ENCODE peak calls at places on chromosome 10, in nine cellular contexts. One of them, this sample, is unnamed.

GRCh38 chr10:34081347-34081743 is 733.8 kb downstream of the PARD3 start:
- DNase-seq in GM23338: no peak
- DNase-seq in ovary: no peak
- DNase-seq in NCI-H1092 treated with DMSO at 0.1 percent for 48 hours: no peak
- DNase-seq in fibroblast of pulmonary artery: no peak
- DNase-seq in epithelial cell of esophagus: no peak
- DNase-seq in NCI-H1105 treated with DMSO at 0.1 percent for 48 hours: no peak
- DNase-seq in lower leg skin: no peak
- DNase-seq in iPS-NIHi11: no peak
- DNase-seq in this sample: no peak

GRCh38 chr10:30098624-30099023 is 39.2 kb upstream of the JCAD start:
- DNase-seq in GM23338: no peak
- DNase-seq in epithelial cell of esophagus: peak; percentile 51
- DNase-seq in ovary: no peak
- DNase-seq in NCI-H1092 treated with DMSO at 0.1 percent for 48 hours: no peak
- DNase-seq in lower leg skin: no peak
- DNase-seq in fibroblast of pulmonary artery: peak; percentile 68
- DNase-seq in NCI-H1105 treated with DMSO at 0.1 percent for 48 hours: no peak
- DNase-seq in iPS-NIHi11: no peak
- DNase-seq in this sample: no peak

GRCh38 chr10:131851332-131851731 is 49.5 kb upstream of the PPP2R2D start:
- DNase-seq in epithelial cell of esophagus: no peak
- DNase-seq in iPS-NIHi11: no peak
- DNase-seq in GM23338: no peak
- DNase-seq in NCI-H1092 treated with DMSO at 0.1 percent for 48 hours: no peak
- DNase-seq in ovary: no peak
- DNase-seq in NCI-H1105 treated with DMSO at 0.1 percent for 48 hours: no peak
- DNase-seq in lower leg skin: no peak
- DNase-seq in fibroblast of pulmonary artery: no peak
- DNase-seq in this sample: no peak

GRCh38 chr10:116076616-116077015 is 196.4 kb downstream of the GFRA1 start:
- DNase-seq in fibroblast of pulmonary artery: no peak
- DNase-seq in NCI-H1105 treated with DMSO at 0.1 percent for 48 hours: no peak
- DNase-seq in GM23338: no peak
- DNase-seq in epithelial cell of esophagus: no peak
- DNase-seq in lower leg skin: no peak
- DNase-seq in iPS-NIHi11: no peak
- DNase-seq in NCI-H1092 treated with DMSO at 0.1 percent for 48 hours: no peak
- DNase-seq in ovary: no peak
- DNase-seq in this sample: no peak

GRCh38 chr10:132460071-132460470 is 63.1 kb downstream of the PWWP2B start:
- DNase-seq in GM23338: no peak
- DNase-seq in ovary: no peak
- DNase-seq in fibroblast of pulmonary artery: no peak
- DNase-seq in NCI-H1092 treated with DMSO at 0.1 percent for 48 hours: no peak
- DNase-seq in iPS-NIHi11: no peak
- DNase-seq in lower leg skin: no peak
- DNase-seq in epithelial cell of esophagus: no peak
- DNase-seq in NCI-H1105 treated with DMSO at 0.1 percent for 48 hours: no peak
- DNase-seq in this sample: peak; percentile 33

GRCh38 chr10:76303682-76304316 is 872.4 kb downstream of the LRMDA start:
- DNase-seq in NCI-H1105 treated with DMSO at 0.1 percent for 48 hours: peak; percentile 74
- DNase-seq in epithelial cell of esophagus: peak; percentile 86
- DNase-seq in ovary: peak; percentile 83
- DNase-seq in GM23338: peak; percentile 89
- DNase-seq in lower leg skin: peak; percentile 57
- DNase-seq in iPS-NIHi11: peak; percentile 76
- DNase-seq in fibroblast of pulmonary artery: peak; percentile 83
- DNase-seq in NCI-H1092 treated with DMSO at 0.1 percent for 48 hours: peak; percentile 85
- DNase-seq in this sample: peak; percentile 88

GRCh38 chr10:3720228-3721019 is 64.6 kb downstream of the KLF6 start:
- DNase-seq in fibroblast of pulmonary artery: peak; percentile 98
- DNase-seq in iPS-NIHi11: no peak
- DNase-seq in epithelial cell of esophagus: peak; percentile 93
- DNase-seq in NCI-H1105 treated with DMSO at 0.1 percent for 48 hours: no peak
- DNase-seq in lower leg skin: peak; percentile 84
- DNase-seq in GM23338: no peak
- DNase-seq in ovary: no peak
- DNase-seq in NCI-H1092 treated with DMSO at 0.1 percent for 48 hours: no peak
- DNase-seq in this sample: no peak

GRCh38 chr10:42111661-42112330 is 526.6 kb downstream of the ZNF33B start:
- DNase-seq in fibroblast of pulmonary artery: no peak
- DNase-seq in GM23338: no peak
- DNase-seq in lower leg skin: no peak
- DNase-seq in ovary: no peak
- DNase-seq in NCI-H1105 treated with DMSO at 0.1 percent for 48 hours: no peak
- DNase-seq in iPS-NIHi11: no peak
- DNase-seq in NCI-H1092 treated with DMSO at 0.1 percent for 48 hours: no peak
- DNase-seq in epithelial cell of esophagus: no peak
- DNase-seq in this sample: no peak

GRCh38 chr10:24488631-24489030 is 235.1 kb downstream of the ARHGAP21 start:
- DNase-seq in NCI-H1105 treated with DMSO at 0.1 percent for 48 hours: no peak
- DNase-seq in NCI-H1092 treated with DMSO at 0.1 percent for 48 hours: no peak
- DNase-seq in iPS-NIHi11: no peak
- DNase-seq in lower leg skin: no peak
- DNase-seq in ovary: no peak
- DNase-seq in GM23338: no peak
- DNase-seq in fibroblast of pulmonary artery: no peak
- DNase-seq in epithelial cell of esophagus: peak; percentile 81
- DNase-seq in this sample: no peak

GRCh38 chr10:104337527-104337984 is 709 bp downstream of the ITPRIP start:
- DNase-seq in NCI-H1092 treated with DMSO at 0.1 percent for 48 hours: no peak
- DNase-seq in lower leg skin: no peak
- DNase-seq in NCI-H1105 treated with DMSO at 0.1 percent for 48 hours: no peak
- DNase-seq in epithelial cell of esophagus: no peak
- DNase-seq in iPS-NIHi11: peak; percentile 61
- DNase-seq in fibroblast of pulmonary artery: peak; percentile 54
- DNase-seq in GM23338: peak; percentile 77
- DNase-seq in ovary: peak; percentile 59
- DNase-seq in this sample: peak; percentile 71

GRCh38 chr10:115402690-115403089 is 309.5 kb downstream of the ATRNL1 start:
- DNase-seq in lower leg skin: no peak
- DNase-seq in GM23338: no peak
- DNase-seq in iPS-NIHi11: no peak
- DNase-seq in ovary: no peak
- DNase-seq in fibroblast of pulmonary artery: peak; percentile 52
- DNase-seq in epithelial cell of esophagus: peak; percentile 64
- DNase-seq in NCI-H1105 treated with DMSO at 0.1 percent for 48 hours: no peak
- DNase-seq in NCI-H1092 treated with DMSO at 0.1 percent for 48 hours: no peak
- DNase-seq in this sample: no peak

GRCh38 chr10:114359953-114360345 is 44.4 kb downstream of the AFAP1L2 start:
- DNase-seq in NCI-H1105 treated with DMSO at 0.1 percent for 48 hours: no peak
- DNase-seq in ovary: no peak
- DNase-seq in lower leg skin: no peak
- DNase-seq in iPS-NIHi11: no peak
- DNase-seq in epithelial cell of esophagus: no peak
- DNase-seq in GM23338: no peak
- DNase-seq in NCI-H1092 treated with DMSO at 0.1 percent for 48 hours: no peak
- DNase-seq in fibroblast of pulmonary artery: no peak
- DNase-seq in this sample: no peak

GRCh38 chr10:103757531-103758293 is 97.7 kb downstream of the SH3PXD2A start:
- DNase-seq in GM23338: peak; percentile 78
- DNase-seq in lower leg skin: peak; percentile 67
- DNase-seq in epithelial cell of esophagus: peak; percentile 95
- DNase-seq in iPS-NIHi11: peak; percentile 68
- DNase-seq in NCI-H1092 treated with DMSO at 0.1 percent for 48 hours: no peak
- DNase-seq in ovary: no peak
- DNase-seq in fibroblast of pulmonary artery: peak; percentile 73
- DNase-seq in NCI-H1105 treated with DMSO at 0.1 percent for 48 hours: no peak
- DNase-seq in this sample: peak; percentile 81

GRCh38 chr10:10133271-10133670 is 884.4 kb upstream of the CELF2 start:
- DNase-seq in NCI-H1092 treated with DMSO at 0.1 percent for 48 hours: no peak
- DNase-seq in ovary: no peak
- DNase-seq in epithelial cell of esophagus: no peak
- DNase-seq in lower leg skin: no peak
- DNase-seq in GM23338: no peak
- DNase-seq in NCI-H1105 treated with DMSO at 0.1 percent for 48 hours: no peak
- DNase-seq in iPS-NIHi11: no peak
- DNase-seq in fibroblast of pulmonary artery: no peak
- DNase-seq in this sample: no peak

GRCh38 chr10:131748191-131748590 is 152.6 kb upstream of the PPP2R2D start:
- DNase-seq in GM23338: no peak
- DNase-seq in NCI-H1092 treated with DMSO at 0.1 percent for 48 hours: no peak
- DNase-seq in lower leg skin: no peak
- DNase-seq in NCI-H1105 treated with DMSO at 0.1 percent for 48 hours: no peak
- DNase-seq in ovary: no peak
- DNase-seq in fibroblast of pulmonary artery: no peak
- DNase-seq in iPS-NIHi11: no peak
- DNase-seq in epithelial cell of esophagus: no peak
- DNase-seq in this sample: no peak

GRCh38 chr10:580796-581195 is 108.7 kb downstream of the DIP2C start:
- DNase-seq in ovary: no peak
- DNase-seq in NCI-H1105 treated with DMSO at 0.1 percent for 48 hours: no peak
- DNase-seq in GM23338: no peak
- DNase-seq in lower leg skin: no peak
- DNase-seq in epithelial cell of esophagus: peak; percentile 72
- DNase-seq in fibroblast of pulmonary artery: peak; percentile 91
- DNase-seq in NCI-H1092 treated with DMSO at 0.1 percent for 48 hours: no peak
- DNase-seq in iPS-NIHi11: no peak
- DNase-seq in this sample: no peak

GRCh38 chr10:124701881-124702656 is 42.1 kb downstream of the FAM53B start:
- DNase-seq in GM23338: no peak
- DNase-seq in NCI-H1105 treated with DMSO at 0.1 percent for 48 hours: no peak
- DNase-seq in iPS-NIHi11: no peak
- DNase-seq in lower leg skin: no peak
- DNase-seq in epithelial cell of esophagus: no peak
- DNase-seq in fibroblast of pulmonary artery: peak; percentile 88
- DNase-seq in ovary: peak; percentile 88
- DNase-seq in NCI-H1092 treated with DMSO at 0.1 percent for 48 hours: no peak
- DNase-seq in this sample: no peak